ENCODE peak calls at places on chromosomes 12 and 14, in seven cellular contexts. Y is ovary, P is heart left ventricle, N is fibroblast of mammary gland, G is AG04450, C is AG09319, H is left ventricle myocardium inferior. D is an unnamed sample.

GRCh38 chr14:64501326-64502171 is 2.1 kb downstream of the ZBTB25 start:
- DNase-seq in Y (peak), P (peak), N (peak), G (no peak), C (no peak), H (peak), D (no peak)

GRCh38 chr12:42090899-42091298 is 53.8 kb downstream of the GXYLT1 start:
- DNase-seq in Y (no peak), P (no peak), N (peak), G (peak), C (no peak), H (no peak), D (no peak)

GRCh38 chr14:77186911-77187648 is 5.5 kb downstream of the TMEM63C start:
- DNase-seq in Y (peak), P (no peak), N (peak), G (no peak), C (no peak), H (no peak), D (no peak)

GRCh38 chr14:81471062-81471461 is 62.6 kb downstream of the SEL1L start:
- DNase-seq in Y (no peak), P (no peak), N (no peak), G (no peak), C (no peak), H (no peak), D (no peak)

GRCh38 chr12:51847830-51848727 is at the start of gene FIGNL2:
- DNase-seq in Y (no peak), P (peak), N (no peak), G (no peak), C (no peak), H (peak), D (no peak)

GRCh38 chr12:69514111-69514510 is 43.9 kb downstream of the FRS2 start:
- DNase-seq in Y (no peak), P (no peak), N (no peak), G (no peak), C (no peak), H (no peak), D (no peak)

GRCh38 chr14:76268700-76269099 is 107.2 kb upstream of the ESRRB start:
- DNase-seq in Y (no peak), P (no peak), N (no peak), G (no peak), C (no peak), H (no peak), D (no peak)

GRCh38 chr12:75634244-75635222 is 123.1 kb upstream of the KRR1 start:
- DNase-seq in Y (no peak), P (no peak), N (no peak), G (no peak), C (no peak), H (no peak), D (no peak)

GRCh38 chr14:24176599-24176998 is 4.7 kb downstream of the REC8 start:
- DNase-seq in Y (no peak), P (no peak), N (no peak), G (no peak), C (no peak), H (no peak), D (no peak)

GRCh38 chr14:34043627-34044372 is 92.9 kb upstream of the EGLN3 start:
- DNase-seq in Y (no peak), P (no peak), N (no peak), G (no peak), C (no peak), H (no peak), D (no peak)

GRCh38 chr14:52790011-52790755 is 1.2 kb downstream of the GNPNAT1 start:
- DNase-seq in Y (no peak), P (no peak), N (no peak), G (no peak), C (no peak), H (no peak), D (no peak)

GRCh38 chr12:80187660-80188090 is 88.3 kb downstream of the OTOGL start:
- DNase-seq in Y (no peak), P (no peak), N (peak), G (no peak), C (no peak), H (peak), D (no peak)

GRCh38 chr12:54005853-54006699 is 2.7 kb upstream of the HOXC8 start:
- DNase-seq in Y (peak), P (peak), N (peak), G (peak), C (no peak), H (peak), D (peak)

GRCh38 chr14:56487090-56487667 is 92.4 kb upstream of the TMEM260 start:
- DNase-seq in Y (no peak), P (no peak), N (peak), G (no peak), C (peak), H (no peak), D (no peak)

GRCh38 chr12:108594-108993 is 42.0 kb downstream of the IQSEC3 start:
- DNase-seq in Y (no peak), P (no peak), N (no peak), G (no peak), C (no peak), H (peak), D (no peak)

GRCh38 chr14:99732436-99733220 is 48.5 kb downstream of the CYP46A1 start:
- DNase-seq in Y (peak), P (peak), N (no peak), G (no peak), C (no peak), H (peak), D (no peak)

GRCh38 chr14:56952766-56953473 is 142.6 kb upstream of the OTX2 start:
- DNase-seq in Y (no peak), P (no peak), N (no peak), G (no peak), C (no peak), H (no peak), D (no peak)

GRCh38 chr12:29253916-29254625 is 105.0 kb downstream of the FAR2 start:
- DNase-seq in Y (no peak), P (no peak), N (peak), G (no peak), C (no peak), H (no peak), D (no peak)

GRCh38 chr14:59107819-59108218 is 80.6 kb upstream of the DAAM1 start:
- DNase-seq in Y (no peak), P (peak), N (no peak), G (no peak), C (no peak), H (no peak), D (no peak)

GRCh38 chr12:91461061-91461460 is 278.4 kb upstream of the DCN start:
- DNase-seq in Y (no peak), P (no peak), N (no peak), G (no peak), C (no peak), H (no peak), D (no peak)

GRCh38 chr12:85157023-85157626 is 121.0 kb downstream of the LRRIQ1 start:
- DNase-seq in Y (no peak), P (no peak), N (no peak), G (no peak), C (no peak), H (no peak), D (no peak)

GRCh38 chr14:88551094-88551870 is 3.5 kb downstream of the PTPN21 start:
- DNase-seq in Y (peak), P (peak), N (peak), G (peak), C (peak), H (peak), D (peak)

GRCh38 chr12:53828598-53828997 is 76.8 kb upstream of the CISTR start:
- DNase-seq in Y (no peak), P (no peak), N (no peak), G (no peak), C (no peak), H (no peak), D (no peak)

GRCh38 chr12:53065975-53066593 is 13.1 kb downstream of the SPRYD3 start:
- DNase-seq in Y (peak), P (peak), N (peak), G (no peak), C (no peak), H (peak), D (peak)

GRCh38 chr12:3869448-3869847 is 3.8 kb downstream of the PARP11 start:
- DNase-seq in Y (no peak), P (no peak), N (no peak), G (no peak), C (no peak), H (no peak), D (no peak)

GRCh38 chr14:105861985-105862465 is 335.6 kb downstream of the TMEM121 start:
- DNase-seq in Y (no peak), P (no peak), N (no peak), G (no peak), C (no peak), H (peak), D (no peak)

DNA sequence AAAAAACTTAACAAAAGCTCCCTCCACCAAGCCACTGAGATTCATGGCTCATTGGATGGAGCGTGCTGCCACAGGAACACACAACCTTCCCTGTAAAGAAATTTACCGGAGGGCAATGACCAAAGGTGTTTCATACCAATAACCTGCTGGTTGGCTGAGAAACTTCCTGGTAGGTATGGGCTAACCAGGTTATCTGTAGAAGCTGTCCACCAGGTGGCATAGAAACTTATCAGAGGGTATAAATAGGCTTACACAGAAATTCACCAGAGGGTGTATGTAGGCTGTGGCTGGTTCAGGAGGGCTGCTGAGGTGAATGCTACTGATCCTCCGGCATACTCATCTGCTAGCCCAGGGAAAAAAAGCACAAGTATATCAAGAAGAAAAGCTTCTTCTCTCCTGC is 27.1 kb upstream of the MTERF2 start:
- DNase-seq in Y (no peak), P (no peak), N (no peak), G (no peak), C (no peak), H (no peak), D (no peak)
- TF ChIP-seq CTCF in Y (no peak), P (no peak), N (no peak), G (no peak), C (no peak), H (peak), D (no peak)

GRCh38 chr12:26113853-26114719 is 10.8 kb downstream of the BHLHE41 start:
- DNase-seq in Y (peak), P (peak), N (peak), G (peak), C (peak), H (peak), D (no peak)
- TF ChIP-seq CTCF in Y (no peak), P (no peak), N (no peak), G (peak), C (no peak), H (peak), D (no peak)

GRCh38 chr12:24280085-24280842 is 330.8 kb upstream of the SOX5 start:
- DNase-seq in Y (no peak), P (no peak), N (no peak), G (no peak), C (no peak), H (no peak), D (peak)

GRCh38 chr12:24278832-24279231 is 329.4 kb upstream of the SOX5 start:
- DNase-seq in Y (no peak), P (no peak), N (no peak), G (no peak), C (no peak), H (no peak), D (no peak)
- TF ChIP-seq CTCF in Y (no peak), P (no peak), N (no peak), G (no peak), C (no peak), H (no peak), D (no peak)

DNA sequence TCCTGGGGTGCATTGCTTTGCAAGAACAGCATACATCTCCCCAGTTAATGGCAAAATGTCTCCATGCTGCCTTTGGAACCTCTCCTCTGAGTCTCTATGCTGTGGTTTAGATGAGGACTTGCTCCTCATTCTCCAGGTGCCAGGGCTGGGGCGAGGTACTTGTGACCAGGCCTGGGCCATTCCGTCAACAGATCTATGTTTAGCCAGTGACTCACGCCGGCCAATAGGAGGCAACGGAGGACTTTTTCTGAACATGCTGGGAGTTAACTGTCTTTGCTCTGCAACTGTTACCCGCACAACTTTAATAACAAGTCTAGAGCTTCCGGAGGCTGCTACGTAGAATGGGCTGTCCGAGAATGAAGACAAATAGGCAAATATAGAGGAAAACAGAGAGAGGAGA is 214.2 kb downstream of the GLT1D1 start:
- DNase-seq in Y (no peak), P (no peak), N (no peak), G (no peak), C (no peak), H (no peak), D (no peak)
- TF ChIP-seq CTCF in Y (no peak), P (no peak), N (no peak), G (no peak), C (no peak), H (no peak), D (no peak)

DNA sequence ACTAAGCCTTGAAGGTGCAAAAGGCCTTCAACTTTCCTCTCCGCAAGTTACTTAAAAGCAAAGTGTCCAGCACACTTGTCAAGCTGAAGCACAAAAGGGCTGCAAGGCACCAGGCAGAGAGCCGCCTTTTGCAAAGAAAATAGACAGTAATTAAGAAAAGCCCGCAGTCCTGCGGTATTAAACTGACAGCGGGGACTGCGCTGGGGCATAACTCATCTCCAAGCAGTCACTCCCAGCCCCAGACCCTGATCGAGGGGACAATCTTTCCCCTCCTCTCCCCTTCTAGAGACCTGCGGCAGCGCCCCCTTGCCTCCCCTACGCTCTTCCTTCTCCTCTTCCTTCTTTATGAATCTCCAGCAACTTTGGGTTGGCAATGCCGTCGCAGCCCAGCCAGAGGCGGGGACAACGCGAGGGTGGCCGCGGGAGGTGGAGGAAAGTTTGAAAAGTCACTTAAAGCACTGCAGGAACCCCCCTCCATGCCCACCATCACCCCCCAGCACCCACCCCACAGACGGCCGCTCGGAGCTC is 200.9 kb upstream of the CAND1 start:
- DNase-seq in Y (no peak), P (no peak), N (no peak), G (no peak), C (no peak), H (no peak), D (no peak)
- TF ChIP-seq CTCF in Y (no peak), P (no peak), N (no peak), G (no peak), C (no peak), H (no peak), D (no peak)

GRCh38 chr14:55352201-55352600 is 59.4 kb downstream of the ATG14 start:
- DNase-seq in Y (no peak), P (no peak), N (no peak), G (no peak), C (no peak), H (no peak), D (no peak)

GRCh38 chr14:55355922-55356321 is 55.7 kb downstream of the ATG14 start:
- DNase-seq in Y (no peak), P (no peak), N (no peak), G (no peak), C (no peak), H (no peak), D (no peak)

GRCh38 chr14:55353686-55354467 is 57.8 kb downstream of the ATG14 start:
- DNase-seq in Y (no peak), P (no peak), N (no peak), G (no peak), C (no peak), H (no peak), D (no peak)

GRCh38 chr14:55356913-55357312 is 54.7 kb downstream of the ATG14 start:
- DNase-seq in Y (no peak), P (no peak), N (no peak), G (no peak), C (no peak), H (no peak), D (peak)

DNA sequence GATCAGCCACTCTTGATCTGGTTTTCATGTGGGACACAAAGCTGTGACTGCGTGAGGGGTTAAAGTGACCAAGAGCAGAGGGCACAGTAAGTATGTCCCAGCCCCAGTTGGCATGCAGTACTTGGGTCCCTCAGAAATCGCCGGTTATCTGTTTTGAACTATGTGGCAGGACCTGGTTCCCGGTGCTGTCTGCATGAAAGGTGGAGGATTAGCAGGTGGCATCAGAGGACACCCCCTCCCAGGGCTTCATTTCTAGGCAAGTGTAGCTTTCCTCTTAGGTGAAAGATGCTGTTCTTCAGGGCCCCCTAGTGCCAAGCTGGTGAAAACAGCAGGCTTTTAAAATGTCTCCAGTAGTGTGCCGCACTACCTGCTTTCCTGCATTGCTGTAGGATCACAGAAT is 57.1 kb downstream of the ATG14 start:
- DNase-seq in Y (peak), P (no peak), N (peak), G (no peak), C (peak), H (peak), D (no peak)
- TF ChIP-seq CTCF in Y (no peak), P (peak), N (peak), G (peak), C (peak), H (peak), D (peak)

GRCh38 chr12:81992461-81992860 is 233.3 kb upstream of the PPFIA2 start:
- DNase-seq in Y (no peak), P (no peak), N (peak), G (no peak), C (no peak), H (no peak), D (peak)
- TF ChIP-seq CTCF in Y (no peak), P (no peak), N (peak), G (no peak), C (peak), H (peak), D (peak)

DNA sequence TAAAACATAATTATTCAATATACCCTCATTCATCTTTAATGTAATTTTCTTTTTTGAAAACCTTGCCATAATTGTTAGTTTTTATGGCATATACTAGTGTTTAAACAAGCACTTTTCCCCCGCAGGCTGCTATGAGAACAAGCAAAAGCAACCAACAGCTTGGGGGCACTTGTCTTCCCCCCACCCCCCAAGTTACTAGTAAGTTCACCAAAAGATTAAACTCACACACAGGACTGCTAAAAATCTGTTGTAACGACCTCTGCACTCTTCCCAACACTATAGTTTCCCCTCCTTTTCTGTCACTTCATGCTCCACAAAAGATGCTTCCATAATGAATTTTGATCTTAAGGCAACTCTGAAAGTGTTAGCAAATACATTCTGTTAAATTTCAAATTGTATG is 474.9 kb upstream of the SOX5 start:
- DNase-seq in Y (no peak), P (no peak), N (no peak), G (no peak), C (no peak), H (no peak), D (no peak)
- TF ChIP-seq CTCF in Y (no peak), P (no peak), N (no peak), G (no peak), C (no peak), H (no peak), D (no peak)

DNA sequence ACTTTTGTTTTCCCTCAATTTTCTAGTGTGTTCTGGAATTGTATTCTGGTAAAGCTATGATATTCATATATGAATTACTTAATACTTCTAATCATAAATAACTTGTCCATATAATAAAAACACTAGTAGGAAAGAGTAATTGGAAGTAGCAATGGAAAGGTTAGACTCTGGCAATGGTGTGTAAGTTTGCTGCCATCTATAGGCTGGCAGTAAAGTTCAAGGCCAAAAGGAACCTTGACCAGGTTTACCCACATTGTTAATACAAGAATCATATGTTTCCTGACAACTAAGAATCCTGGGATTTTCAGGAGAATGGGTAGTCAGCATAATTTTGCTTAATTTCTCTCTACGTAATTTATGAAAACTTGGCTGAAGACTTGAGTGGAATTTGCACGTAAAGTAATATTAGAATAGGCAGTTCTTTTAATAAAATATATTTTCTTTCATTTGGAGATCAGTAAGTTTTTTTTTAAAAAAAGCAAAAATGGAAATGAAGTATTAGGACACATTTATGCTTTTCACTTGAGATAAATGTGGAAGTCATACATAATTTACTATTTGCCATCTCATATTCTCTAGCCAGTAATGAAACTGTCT is 926.7 kb downstream of the GALC start:
- DNase-seq in Y (no peak), P (no peak), N (peak), G (no peak), C (no peak), H (no peak), D (no peak)
- TF ChIP-seq CTCF in Y (no peak), P (no peak), N (peak), G (peak), C (peak), H (no peak), D (no peak)

GRCh38 chr12:132284618-132285310 is 44.6 kb downstream of the GALNT9 start:
- DNase-seq in Y (no peak), P (peak), N (no peak), G (no peak), C (no peak), H (no peak), D (no peak)

GRCh38 chr12:132282950-132283771 is 46.2 kb downstream of the GALNT9 start:
- DNase-seq in Y (no peak), P (peak), N (no peak), G (no peak), C (no peak), H (no peak), D (no peak)

GRCh38 chr12:132282031-132282949 is 47.1 kb downstream of the GALNT9 start:
- DNase-seq in Y (no peak), P (no peak), N (no peak), G (no peak), C (no peak), H (no peak), D (no peak)

GRCh38 chr12:132285311-132285741 is 44.1 kb downstream of the GALNT9 start:
- DNase-seq in Y (no peak), P (peak), N (no peak), G (no peak), C (no peak), H (no peak), D (no peak)

GRCh38 chr12:132284071-132284492 is 45.3 kb downstream of the GALNT9 start:
- DNase-seq in Y (no peak), P (peak), N (peak), G (no peak), C (no peak), H (no peak), D (no peak)
- TF ChIP-seq CTCF in Y (no peak), P (no peak), N (peak), G (no peak), C (peak), H (no peak), D (no peak)